ENCODE peak calls at places on chromosomes 5 and 9, in four cellular contexts. One of them, this sample, is unnamed.

GRCh38 chr9:27202056-27202455 is 93.0 kb downstream of the TEK start:
- DNase-seq in endothelial cell: no peak
- DNase-seq in left ventricle myocardium inferior: no peak
- DNase-seq in kidney epithelial cell: no peak
- DNase-seq in this sample: no peak

GRCh38 chr5:79305706-79306105 is 69.8 kb downstream of the JMY start:
- DNase-seq in endothelial cell: no peak
- DNase-seq in left ventricle myocardium inferior: no peak
- DNase-seq in kidney epithelial cell: no peak
- DNase-seq in this sample: no peak

GRCh38 chr5:134145779-134146581 is 30.8 kb downstream of the SKP1 start:
- DNase-seq in kidney epithelial cell: no peak
- DNase-seq in left ventricle myocardium inferior: peak; percentile 69
- DNase-seq in endothelial cell: peak; percentile 83
- DNase-seq in this sample: peak; percentile 87

GRCh38 chr9:86239053-86239770 is 20.2 kb downstream of the C9orf153 start:
- DNase-seq in left ventricle myocardium inferior: no peak
- DNase-seq in kidney epithelial cell: no peak
- DNase-seq in endothelial cell: no peak
- DNase-seq in this sample: no peak

GRCh38 chr9:36980148-36980974 is 53.7 kb downstream of the PAX5 start:
- DNase-seq in kidney epithelial cell: no peak
- DNase-seq in endothelial cell: no peak
- DNase-seq in left ventricle myocardium inferior: no peak
- DNase-seq in this sample: no peak

GRCh38 chr5:2017540-2018389 is 135.0 kb upstream of the IRX4 start:
- DNase-seq in endothelial cell: peak; percentile 58
- DNase-seq in kidney epithelial cell: no peak
- DNase-seq in left ventricle myocardium inferior: no peak
- DNase-seq in this sample: no peak

GRCh38 chr9:129558551-129559505 is 62.1 kb downstream of the C9orf50 start:
- DNase-seq in endothelial cell: no peak
- DNase-seq in left ventricle myocardium inferior: no peak
- DNase-seq in kidney epithelial cell: no peak
- DNase-seq in this sample: no peak

GRCh38 chr9:6214451-6214850 is 1.2 kb upstream of the IL33 start:
- DNase-seq in kidney epithelial cell: no peak
- DNase-seq in left ventricle myocardium inferior: no peak
- DNase-seq in endothelial cell: no peak
- DNase-seq in this sample: no peak

GRCh38 chr5:23089316-23089715 is 236.2 kb upstream of the CDH12 start:
- DNase-seq in left ventricle myocardium inferior: no peak
- DNase-seq in endothelial cell: no peak
- DNase-seq in kidney epithelial cell: no peak
- DNase-seq in this sample: no peak

GRCh38 chr5:911601-912000 is 18.9 kb downstream of the TRIP13 start:
- DNase-seq in left ventricle myocardium inferior: no peak
- DNase-seq in endothelial cell: no peak
- DNase-seq in kidney epithelial cell: no peak
- DNase-seq in this sample: no peak

GRCh38 chr5:125695994-125696679 is 727.1 kb upstream of the GRAMD2B start:
- DNase-seq in endothelial cell: no peak
- DNase-seq in left ventricle myocardium inferior: no peak
- DNase-seq in kidney epithelial cell: no peak
- DNase-seq in this sample: no peak

GRCh38 chr9:95075700-95076099 is 241.8 kb downstream of the FANCC start:
- DNase-seq in left ventricle myocardium inferior: no peak
- DNase-seq in endothelial cell: no peak
- DNase-seq in kidney epithelial cell: no peak
- DNase-seq in this sample: no peak

GRCh38 chr9:127318651-127319167 is 54.1 kb downstream of the GARNL3 start:
- DNase-seq in kidney epithelial cell: peak; percentile 21
- DNase-seq in endothelial cell: no peak
- DNase-seq in left ventricle myocardium inferior: peak; percentile 25
- DNase-seq in this sample: no peak

GRCh38 chr5:87022415-87022814 is 245.3 kb upstream of the RASA1 start:
- DNase-seq in left ventricle myocardium inferior: no peak
- DNase-seq in endothelial cell: no peak
- DNase-seq in kidney epithelial cell: no peak
- DNase-seq in this sample: no peak

GRCh38 chr5:133607451-133607850 is 4.9 kb downstream of the FSTL4 start:
- DNase-seq in endothelial cell: no peak
- DNase-seq in kidney epithelial cell: no peak
- DNase-seq in left ventricle myocardium inferior: no peak
- DNase-seq in this sample: no peak

GRCh38 chr5:93305984-93306383 is 275.0 kb downstream of the NR2F1-AS1 start:
- DNase-seq in left ventricle myocardium inferior: no peak
- DNase-seq in kidney epithelial cell: no peak
- DNase-seq in endothelial cell: peak; percentile 7
- DNase-seq in this sample: peak; percentile 38

GRCh38 chr9:101201626-101202025 is 173.1 kb downstream of the PLPPR1 start:
- DNase-seq in endothelial cell: no peak
- DNase-seq in left ventricle myocardium inferior: no peak
- DNase-seq in kidney epithelial cell: no peak
- DNase-seq in this sample: no peak

GRCh38 chr9:78054180-78054579 is 22.6 kb upstream of the GNAQ start:
- DNase-seq in left ventricle myocardium inferior: no peak
- DNase-seq in kidney epithelial cell: no peak
- DNase-seq in endothelial cell: no peak
- DNase-seq in this sample: peak; percentile 32

GRCh38 chr9:127388856-127389238 is 8.1 kb upstream of the SLC2A8 start:
- DNase-seq in kidney epithelial cell: no peak
- DNase-seq in endothelial cell: no peak
- DNase-seq in left ventricle myocardium inferior: no peak
- DNase-seq in this sample: no peak

GRCh38 chr5:96924016-96924443 is 11.8 kb upstream of the LNPEP start:
- DNase-seq in left ventricle myocardium inferior: no peak
- DNase-seq in endothelial cell: no peak
- DNase-seq in kidney epithelial cell: no peak
- DNase-seq in this sample: no peak

GRCh38 chr5:78063495-78063894 is 231.0 kb downstream of the AP3B1 start:
- DNase-seq in left ventricle myocardium inferior: no peak
- DNase-seq in endothelial cell: no peak
- DNase-seq in kidney epithelial cell: no peak
- DNase-seq in this sample: no peak

GRCh38 chr5:81393783-81394718 is at the start of gene ACOT12:
- DNase-seq in kidney epithelial cell: no peak
- DNase-seq in left ventricle myocardium inferior: no peak
- DNase-seq in endothelial cell: peak; percentile 35
- DNase-seq in this sample: peak; percentile 31

GRCh38 chr5:125409101-125409495 is 662.7 kb upstream of the ZNF608 start:
- DNase-seq in left ventricle myocardium inferior: no peak
- DNase-seq in kidney epithelial cell: no peak
- DNase-seq in endothelial cell: no peak
- DNase-seq in this sample: no peak

GRCh38 chr5:61969347-61969746 is 336.7 kb upstream of the KIF2A start:
- DNase-seq in left ventricle myocardium inferior: no peak
- DNase-seq in endothelial cell: no peak
- DNase-seq in kidney epithelial cell: peak; percentile 5
- DNase-seq in this sample: no peak

GRCh38 chr5:45604092-45604491 is 92.1 kb downstream of the HCN1 start:
- DNase-seq in endothelial cell: no peak
- DNase-seq in left ventricle myocardium inferior: no peak
- DNase-seq in kidney epithelial cell: no peak
- DNase-seq in this sample: no peak

GRCh38 chr5:123035320-123035949 is 1.1 kb downstream of the PPIC start:
- DNase-seq in endothelial cell: peak; percentile 26
- DNase-seq in kidney epithelial cell: peak; percentile 1
- DNase-seq in left ventricle myocardium inferior: peak; percentile 33
- DNase-seq in this sample: peak; percentile 72

GRCh38 chr5:140794594-140795258 is at the start of gene PCDHA2:
- DNase-seq in left ventricle myocardium inferior: no peak
- DNase-seq in kidney epithelial cell: no peak
- DNase-seq in endothelial cell: no peak
- DNase-seq in this sample: no peak

GRCh38 chr9:96157675-96158074 is 144.3 kb downstream of the HSD17B3 start:
- DNase-seq in left ventricle myocardium inferior: no peak
- DNase-seq in kidney epithelial cell: no peak
- DNase-seq in endothelial cell: no peak
- DNase-seq in this sample: no peak

GRCh38 chr9:131214457-131214856 is 61.9 kb downstream of the FAM78A start:
- DNase-seq in kidney epithelial cell: no peak
- DNase-seq in endothelial cell: no peak
- DNase-seq in left ventricle myocardium inferior: no peak
- DNase-seq in this sample: no peak

GRCh38 chr9:36872641-36873040 is 161.4 kb downstream of the PAX5 start:
- DNase-seq in left ventricle myocardium inferior: no peak
- DNase-seq in kidney epithelial cell: no peak
- DNase-seq in endothelial cell: no peak
- DNase-seq in this sample: no peak

GRCh38 chr5:61289669-61290363 is 42.2 kb upstream of the ZSWIM6 start:
- DNase-seq in kidney epithelial cell: no peak
- DNase-seq in left ventricle myocardium inferior: no peak
- DNase-seq in endothelial cell: no peak
- DNase-seq in this sample: no peak

GRCh38 chr5:125551246-125551645 is 804.8 kb upstream of the ZNF608 start:
- DNase-seq in endothelial cell: no peak
- DNase-seq in kidney epithelial cell: no peak
- DNase-seq in left ventricle myocardium inferior: no peak
- DNase-seq in this sample: no peak

GRCh38 chr9:126430124-126430523 is 103.5 kb downstream of the MVB12B start:
- DNase-seq in endothelial cell: no peak
- DNase-seq in left ventricle myocardium inferior: no peak
- DNase-seq in kidney epithelial cell: no peak
- DNase-seq in this sample: no peak

GRCh38 chr9:4547016-4547415 is 56.7 kb downstream of the SLC1A1 start:
- DNase-seq in endothelial cell: no peak
- DNase-seq in kidney epithelial cell: no peak
- DNase-seq in left ventricle myocardium inferior: no peak
- DNase-seq in this sample: no peak

GRCh38 chr5:19865336-19866087 is 122.5 kb downstream of the CDH18 start:
- DNase-seq in kidney epithelial cell: no peak
- DNase-seq in left ventricle myocardium inferior: no peak
- DNase-seq in endothelial cell: no peak
- DNase-seq in this sample: no peak

GRCh38 chr5:36363776-36364175 is 62.1 kb upstream of the RANBP3L start:
- DNase-seq in left ventricle myocardium inferior: no peak
- DNase-seq in kidney epithelial cell: no peak
- DNase-seq in endothelial cell: no peak
- DNase-seq in this sample: no peak

GRCh38 chr9:121538221-121538620 is 38.6 kb upstream of the GGTA1 start:
- DNase-seq in endothelial cell: no peak
- DNase-seq in left ventricle myocardium inferior: no peak
- DNase-seq in kidney epithelial cell: no peak
- DNase-seq in this sample: no peak

GRCh38 chr9:134152488-134152887 is 11.9 kb downstream of the RNU6ATAC start:
- DNase-seq in kidney epithelial cell: no peak
- DNase-seq in endothelial cell: no peak
- DNase-seq in left ventricle myocardium inferior: no peak
- DNase-seq in this sample: no peak
- TF ChIP-seq CTCF in kidney epithelial cell: no peak
- TF ChIP-seq CTCF in endothelial cell: no peak
- TF ChIP-seq CTCF in left ventricle myocardium inferior: no peak
- TF ChIP-seq CTCF in this sample: no peak

GRCh38 chr5:171437286-171437821 is 17.9 kb downstream of the FGF18 start:
- DNase-seq in endothelial cell: no peak
- DNase-seq in left ventricle myocardium inferior: no peak
- DNase-seq in kidney epithelial cell: no peak
- DNase-seq in this sample: no peak
- TF ChIP-seq CTCF in endothelial cell: no peak
- TF ChIP-seq CTCF in left ventricle myocardium inferior: no peak
- TF ChIP-seq CTCF in kidney epithelial cell: no peak
- TF ChIP-seq CTCF in this sample: no peak

DNA sequence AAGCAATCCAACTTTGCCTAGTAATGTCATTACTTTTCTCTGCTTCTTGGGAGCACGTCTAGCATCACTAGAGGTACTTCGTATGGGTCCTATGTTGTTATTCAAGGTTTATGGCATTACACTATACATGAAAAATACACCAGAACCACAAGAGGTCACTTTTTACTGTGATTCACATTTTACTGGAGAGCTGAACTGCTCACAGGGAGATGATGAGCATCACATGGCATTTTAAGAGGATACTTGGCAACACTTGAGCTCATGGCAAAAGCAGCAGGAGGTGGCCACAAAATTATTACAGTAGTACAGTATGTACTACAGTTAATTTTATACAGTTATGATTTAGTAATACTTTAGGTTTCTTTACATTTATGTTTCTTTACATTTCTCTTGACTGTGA is 223.4 kb downstream of the PARP8 start:
- DNase-seq in endothelial cell: no peak
- DNase-seq in kidney epithelial cell: no peak
- DNase-seq in left ventricle myocardium inferior: no peak
- DNase-seq in this sample: no peak
- TF ChIP-seq CTCF in endothelial cell: no peak
- TF ChIP-seq CTCF in kidney epithelial cell: no peak
- TF ChIP-seq CTCF in left ventricle myocardium inferior: no peak
- TF ChIP-seq CTCF in this sample: no peak

GRCh38 chr9:136502940-136503550 is 20.2 kb upstream of the SEC16A start:
- DNase-seq in kidney epithelial cell: no peak
- DNase-seq in endothelial cell: no peak
- DNase-seq in left ventricle myocardium inferior: no peak
- DNase-seq in this sample: no peak
- TF ChIP-seq CTCF in kidney epithelial cell: no peak
- TF ChIP-seq CTCF in endothelial cell: no peak
- TF ChIP-seq CTCF in left ventricle myocardium inferior: no peak
- TF ChIP-seq CTCF in this sample: no peak

GRCh38 chr9:33787839-33788238 is 7.5 kb upstream of the PRSS3 start:
- DNase-seq in left ventricle myocardium inferior: peak; percentile 23
- DNase-seq in kidney epithelial cell: no peak
- DNase-seq in endothelial cell: no peak
- DNase-seq in this sample: no peak
- TF ChIP-seq CTCF in left ventricle myocardium inferior: peak; percentile 64
- TF ChIP-seq CTCF in kidney epithelial cell: no peak
- TF ChIP-seq CTCF in endothelial cell: no peak
- TF ChIP-seq CTCF in this sample: no peak

DNA sequence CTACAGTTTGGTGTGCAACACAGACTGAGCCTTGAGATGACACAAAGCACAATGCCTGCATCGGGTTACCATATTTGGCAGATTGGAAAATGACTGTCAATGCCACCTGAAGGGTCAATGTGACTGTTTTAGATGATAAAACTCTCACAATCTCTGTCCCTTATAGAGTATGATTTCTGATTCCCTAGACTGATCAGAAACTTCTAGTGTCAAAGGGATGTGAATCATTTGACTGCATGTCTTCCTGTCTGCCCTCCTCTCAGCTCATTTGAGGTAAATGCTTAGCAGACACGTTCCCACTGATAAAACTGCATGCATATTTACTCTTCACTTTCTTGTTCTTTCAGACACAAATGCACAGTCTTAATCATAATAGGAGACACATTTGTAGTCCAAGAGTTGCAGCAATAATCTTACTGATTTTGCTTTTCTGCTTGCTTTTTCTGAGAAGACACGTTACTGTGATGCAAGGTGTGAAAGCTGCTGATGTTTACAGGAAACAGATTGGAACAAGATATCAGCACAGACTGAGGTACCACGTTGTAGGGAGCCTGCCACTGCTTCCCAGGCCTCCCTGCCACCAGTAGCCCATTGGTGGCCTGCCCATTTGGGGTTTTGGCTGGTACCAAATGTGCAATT is 77.8 kb downstream of the GCNT4 start:
- DNase-seq in kidney epithelial cell: no peak
- DNase-seq in left ventricle myocardium inferior: no peak
- DNase-seq in endothelial cell: no peak
- DNase-seq in this sample: no peak
- TF ChIP-seq CTCF in kidney epithelial cell: no peak
- TF ChIP-seq CTCF in left ventricle myocardium inferior: no peak
- TF ChIP-seq CTCF in endothelial cell: no peak
- TF ChIP-seq CTCF in this sample: no peak

This sample was measured in Calu3.